ENCODE peak calls at places on chromosomes 5 and 9, in six cellular contexts. One of them, this sample, is unnamed.

GRCh38 chr5:31661257-31661656 is 22.3 kb downstream of the PDZD2 start:
- DNase-seq in activated CD4-positive, CD25-positive, alpha-beta regulatory T cell: no peak
- DNase-seq in activated CD4-positive, alpha-beta T cell treated with anti-CD3 and anti-CD28 coated beads for 36 hours: no peak
- DNase-seq in activated CD8-positive, alpha-beta memory T cell treated with anti-CD3 and anti-CD28 coated beads, Interleukin-2, amount 10 ng/mL, durations not matched to agents 7 days and 5 days: no peak
- DNase-seq in fibroblast of pulmonary artery: no peak
- DNase-seq in activated effector memory CD4-positive, alpha-beta T cell treated with Interleukin-2 at 50 U/mL for 16 hours: no peak
- DNase-seq in this sample: no peak

GRCh38 chr5:98940586-98940985 is 11.8 kb upstream of the CHD1 start:
- DNase-seq in activated CD4-positive, CD25-positive, alpha-beta regulatory T cell: no peak
- DNase-seq in activated CD4-positive, alpha-beta T cell treated with anti-CD3 and anti-CD28 coated beads for 36 hours: no peak
- DNase-seq in activated CD8-positive, alpha-beta memory T cell treated with anti-CD3 and anti-CD28 coated beads, Interleukin-2, amount 10 ng/mL, durations not matched to agents 7 days and 5 days: no peak
- DNase-seq in fibroblast of pulmonary artery: peak; percentile 57
- DNase-seq in activated effector memory CD4-positive, alpha-beta T cell treated with Interleukin-2 at 50 U/mL for 16 hours: no peak
- DNase-seq in this sample: no peak

GRCh38 chr9:70901741-70902140 is 219.7 kb downstream of the TRPM3 start:
- DNase-seq in activated CD4-positive, CD25-positive, alpha-beta regulatory T cell: no peak
- DNase-seq in activated CD4-positive, alpha-beta T cell treated with anti-CD3 and anti-CD28 coated beads for 36 hours: no peak
- DNase-seq in activated CD8-positive, alpha-beta memory T cell treated with anti-CD3 and anti-CD28 coated beads, Interleukin-2, amount 10 ng/mL, durations not matched to agents 7 days and 5 days: no peak
- DNase-seq in fibroblast of pulmonary artery: peak; percentile 17
- DNase-seq in activated effector memory CD4-positive, alpha-beta T cell treated with Interleukin-2 at 50 U/mL for 16 hours: no peak
- DNase-seq in this sample: no peak

GRCh38 chr5:95976606-95977005 is 15.0 kb upstream of the ELL2 start:
- DNase-seq in activated CD4-positive, CD25-positive, alpha-beta regulatory T cell: no peak
- DNase-seq in activated CD4-positive, alpha-beta T cell treated with anti-CD3 and anti-CD28 coated beads for 36 hours: no peak
- DNase-seq in activated CD8-positive, alpha-beta memory T cell treated with anti-CD3 and anti-CD28 coated beads, Interleukin-2, amount 10 ng/mL, durations not matched to agents 7 days and 5 days: no peak
- DNase-seq in fibroblast of pulmonary artery: no peak
- DNase-seq in activated effector memory CD4-positive, alpha-beta T cell treated with Interleukin-2 at 50 U/mL for 16 hours: no peak
- DNase-seq in this sample: no peak

GRCh38 chr5:174910245-174910737 is 185.9 kb downstream of the MSX2 start:
- DNase-seq in activated CD4-positive, CD25-positive, alpha-beta regulatory T cell: peak; percentile 26
- DNase-seq in activated CD4-positive, alpha-beta T cell treated with anti-CD3 and anti-CD28 coated beads for 36 hours: peak; percentile 75
- DNase-seq in activated CD8-positive, alpha-beta memory T cell treated with anti-CD3 and anti-CD28 coated beads, Interleukin-2, amount 10 ng/mL, durations not matched to agents 7 days and 5 days: peak; percentile 59
- DNase-seq in fibroblast of pulmonary artery: peak; percentile 49
- DNase-seq in activated effector memory CD4-positive, alpha-beta T cell treated with Interleukin-2 at 50 U/mL for 16 hours: peak; percentile 15
- DNase-seq in this sample: no peak

GRCh38 chr5:58745350-58745749 is 162.5 kb downstream of the RAB3C start:
- DNase-seq in activated CD4-positive, CD25-positive, alpha-beta regulatory T cell: no peak
- DNase-seq in activated CD4-positive, alpha-beta T cell treated with anti-CD3 and anti-CD28 coated beads for 36 hours: no peak
- DNase-seq in activated CD8-positive, alpha-beta memory T cell treated with anti-CD3 and anti-CD28 coated beads, Interleukin-2, amount 10 ng/mL, durations not matched to agents 7 days and 5 days: no peak
- DNase-seq in fibroblast of pulmonary artery: no peak
- DNase-seq in activated effector memory CD4-positive, alpha-beta T cell treated with Interleukin-2 at 50 U/mL for 16 hours: no peak
- DNase-seq in this sample: no peak

GRCh38 chr9:81266674-81267073 is 422.7 kb downstream of the TLE1 start:
- DNase-seq in activated CD4-positive, CD25-positive, alpha-beta regulatory T cell: no peak
- DNase-seq in activated CD4-positive, alpha-beta T cell treated with anti-CD3 and anti-CD28 coated beads for 36 hours: no peak
- DNase-seq in activated CD8-positive, alpha-beta memory T cell treated with anti-CD3 and anti-CD28 coated beads, Interleukin-2, amount 10 ng/mL, durations not matched to agents 7 days and 5 days: no peak
- DNase-seq in fibroblast of pulmonary artery: peak; percentile 17
- DNase-seq in activated effector memory CD4-positive, alpha-beta T cell treated with Interleukin-2 at 50 U/mL for 16 hours: no peak
- DNase-seq in this sample: peak; percentile 60

GRCh38 chr9:136196465-136197371 is 8.2 kb downstream of the LHX3 start:
- DNase-seq in activated CD4-positive, CD25-positive, alpha-beta regulatory T cell: no peak
- DNase-seq in activated CD4-positive, alpha-beta T cell treated with anti-CD3 and anti-CD28 coated beads for 36 hours: no peak
- DNase-seq in activated CD8-positive, alpha-beta memory T cell treated with anti-CD3 and anti-CD28 coated beads, Interleukin-2, amount 10 ng/mL, durations not matched to agents 7 days and 5 days: no peak
- DNase-seq in fibroblast of pulmonary artery: no peak
- DNase-seq in activated effector memory CD4-positive, alpha-beta T cell treated with Interleukin-2 at 50 U/mL for 16 hours: no peak
- DNase-seq in this sample: no peak

GRCh38 chr5:132439521-132440206 is 50.9 kb downstream of the IRF1 start:
- DNase-seq in activated CD4-positive, CD25-positive, alpha-beta regulatory T cell: no peak
- DNase-seq in activated CD4-positive, alpha-beta T cell treated with anti-CD3 and anti-CD28 coated beads for 36 hours: no peak
- DNase-seq in activated CD8-positive, alpha-beta memory T cell treated with anti-CD3 and anti-CD28 coated beads, Interleukin-2, amount 10 ng/mL, durations not matched to agents 7 days and 5 days: no peak
- DNase-seq in fibroblast of pulmonary artery: peak; percentile 95
- DNase-seq in activated effector memory CD4-positive, alpha-beta T cell treated with Interleukin-2 at 50 U/mL for 16 hours: no peak
- DNase-seq in this sample: no peak